ENCODE peak calls at places on chromosomes 1 and 21, in six cellular contexts. B is cardiac muscle cell, M is ascending aorta, V is stomach, T is GM06990, F is kidney. H is an unnamed sample.

GRCh38 chr1:211703812-211704566 is 28.6 kb upstream of the NEK2 start:
- DNase-seq in T (no peak), M (no peak), F (no peak), V (peak), B (no peak), H (no peak)

GRCh38 chr1:215539803-215540575 is 27.1 kb upstream of the KCTD3 start:
- DNase-seq in B (peak), T (no peak), V (peak), F (no peak), M (no peak), H (no peak)

GRCh38 chr1:246708166-246708565 is 16.0 kb upstream of the SCCPDH start:
- DNase-seq in F (no peak), V (no peak), T (no peak), B (no peak), M (no peak), H (no peak)

GRCh38 chr21:43995521-43996105 is 16.5 kb upstream of the TRAPPC10 start:
- DNase-seq in B (no peak), M (no peak), F (no peak), V (no peak), T (no peak), H (no peak)

GRCh38 chr1:11062965-11063401 is 3.2 kb upstream of the SRM start:
- DNase-seq in F (peak), B (peak), T (peak), M (no peak), V (no peak), H (peak)

GRCh38 chr1:22888320-22889075 is 84.2 kb downstream of the LACTBL1 start:
- DNase-seq in V (no peak), T (no peak), B (peak), F (no peak), M (no peak), H (no peak)

GRCh38 chr21:45003331-45004058 is 63.7 kb downstream of the SLX9 start:
- DNase-seq in T (no peak), F (peak), V (no peak), B (no peak), M (peak), H (no peak)

GRCh38 chr1:234401658-234402057 is 28.4 kb downstream of the COA6 start:
- DNase-seq in T (no peak), M (no peak), B (no peak), V (no peak), F (no peak), H (no peak)

GRCh38 chr1:240709676-240710075 is 97.7 kb upstream of the GREM2 start:
- DNase-seq in F (no peak), V (no peak), M (no peak), T (no peak), B (no peak), H (no peak)

GRCh38 chr21:27112186-27112585 is 145.3 kb upstream of the ADAMTS5 start:
- DNase-seq in M (no peak), F (no peak), T (no peak), B (no peak), V (no peak), H (no peak)

GRCh38 chr1:240093120-240093961 is 1.7 kb downstream of the FMN2 start:
- DNase-seq in T (no peak), B (no peak), V (no peak), F (peak), M (no peak), H (peak)

GRCh38 chr1:177228721-177229088 is 57.9 kb downstream of the BRINP2 start:
- DNase-seq in M (no peak), V (no peak), T (no peak), F (no peak), B (no peak), H (no peak)

GRCh38 chr1:24695202-24695974 is 49.9 kb upstream of the CLIC4 start:
- DNase-seq in T (no peak), B (peak), V (no peak), M (no peak), F (no peak), H (no peak)

GRCh38 chr1:2866415-2867086 is 65.1 kb upstream of the TTC34 start:
- DNase-seq in F (peak), T (no peak), V (no peak), M (no peak), B (no peak), H (no peak)
- TF ChIP-seq CTCF in F (no peak), T (no peak), V (no peak), M (no peak), B (no peak), H (no peak)

DNA sequence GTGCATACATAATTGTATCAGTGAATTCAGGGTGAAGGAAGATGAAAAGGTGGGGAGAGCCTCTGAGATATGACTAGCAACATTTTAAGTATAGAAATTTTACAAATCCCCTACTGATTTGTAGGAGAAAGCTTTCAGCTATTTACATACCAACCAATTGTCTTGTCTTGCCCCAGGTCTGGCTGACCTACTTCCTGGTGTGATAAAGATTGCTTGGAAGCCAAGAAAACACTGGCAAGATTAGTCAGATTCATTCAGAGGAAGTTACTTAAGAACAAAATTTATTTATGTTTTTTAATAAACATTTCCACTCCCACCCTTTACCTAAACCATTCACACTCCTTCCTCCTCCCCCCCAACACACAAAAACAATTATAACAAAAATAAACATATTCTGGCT is 17.5 kb downstream of the PTGS2 start:
- DNase-seq in V (no peak), F (no peak), M (no peak), B (peak), T (no peak), H (no peak)
- TF ChIP-seq CTCF in V (no peak), F (no peak), M (no peak), B (no peak), T (no peak), H (no peak)

GRCh38 chr1:67863637-67864036 is 30.4 kb upstream of the GNG12 start:
- DNase-seq in B (no peak), M (no peak), T (no peak), V (no peak), F (no peak), H (no peak)
- TF ChIP-seq CTCF in B (no peak), M (no peak), T (no peak), V (no peak), F (no peak), H (no peak)

GRCh38 chr1:87325982-87326738 is 2.5 kb upstream of the LMO4 start:
- DNase-seq in V (peak), T (no peak), M (no peak), B (peak), F (no peak), H (peak)
- TF ChIP-seq CTCF in V (peak), T (peak), M (peak), B (peak), F (peak), H (peak)

DNA sequence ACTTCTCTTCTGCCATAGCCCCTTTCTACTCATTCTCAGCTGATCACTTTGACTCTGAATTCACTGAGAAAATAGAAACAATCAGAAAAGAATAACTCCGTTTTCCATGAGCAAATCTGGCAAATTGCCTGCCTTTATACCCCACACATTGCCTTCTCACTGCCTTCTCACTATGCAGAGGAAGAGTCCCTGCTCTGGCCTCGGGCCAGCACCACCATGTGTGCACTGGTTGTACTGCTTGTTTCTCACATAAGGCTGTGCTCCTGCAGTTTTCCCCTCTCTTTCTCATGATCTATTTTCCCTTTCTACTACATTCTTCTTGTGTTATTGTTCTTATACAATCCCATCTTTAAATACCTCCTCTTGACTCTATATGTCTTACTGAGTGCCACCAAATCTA is 2.3 kb upstream of the HMGCS2 start:
- DNase-seq in B (peak), M (no peak), V (no peak), T (no peak), F (no peak), H (no peak)
- TF ChIP-seq CTCF in B (no peak), M (no peak), V (no peak), T (no peak), F (no peak), H (no peak)

GRCh38 chr1:214271174-214271858 is 9.6 kb upstream of the SMYD2 start:
- DNase-seq in F (no peak), B (no peak), T (no peak), M (no peak), V (no peak), H (no peak)
- TF ChIP-seq CTCF in F (no peak), B (no peak), T (no peak), M (no peak), V (no peak), H (no peak)

GRCh38 chr1:175075572-175076568 is 8.2 kb downstream of the TNN start:
- DNase-seq in B (no peak), F (no peak), M (no peak), T (no peak), V (no peak), H (no peak)

GRCh38 chr1:175073054-175073453 is 5.4 kb downstream of the TNN start:
- DNase-seq in F (no peak), B (peak), M (no peak), V (no peak), T (no peak), H (no peak)

GRCh38 chr1:175071544-175071943 is 3.9 kb downstream of the TNN start:
- DNase-seq in T (no peak), V (no peak), M (no peak), F (no peak), B (no peak), H (no peak)

GRCh38 chr1:175072131-175072941 is 4.7 kb downstream of the TNN start:
- DNase-seq in V (no peak), B (peak), T (peak), M (no peak), F (no peak), H (peak)

GRCh38 chr1:175073633-175074032 is 6.0 kb downstream of the TNN start:
- DNase-seq in M (no peak), F (no peak), T (no peak), B (no peak), V (no peak), H (no peak)
- TF ChIP-seq CTCF in M (no peak), F (no peak), T (no peak), B (no peak), V (no peak), H (no peak)

GRCh38 chr21:37496972-37497371 is 130.4 kb downstream of the DYRK1A start:
- DNase-seq in B (peak), M (no peak), V (no peak), T (no peak), F (no peak), H (no peak)
- TF ChIP-seq CTCF in B (peak), M (peak), V (no peak), T (peak), F (peak), H (no peak)

GRCh38 chr1:153548722-153549695 is at the start of gene S100A3:
- DNase-seq in M (peak), T (no peak), F (peak), V (peak), B (peak), H (no peak)
- TF ChIP-seq CTCF in M (peak), T (no peak), F (no peak), V (no peak), B (peak), H (no peak)

H was measured in GM20000.